ENCODE peak calls at places on chromosome 10, in six cellular contexts. X is pancreas, E is IMR-90, F is mesendoderm, C is aorta, Q is substantia nigra. W is an unnamed sample.

GRCh38 chr10:122458693-122459092 is 2.7 kb upstream of the HTRA1 start:
- DNase-seq in X (no peak), E (no peak), F (no peak), C (no peak), Q (peak), W (no peak)

GRCh38 chr10:33441561-33441960 is 107.1 kb upstream of the NRP1 start:
- DNase-seq in X (no peak), E (no peak), F (no peak), C (no peak), Q (no peak), W (no peak)

GRCh38 chr10:44571701-44572100 is 186.8 kb upstream of the CXCL12 start:
- DNase-seq in X (no peak), E (peak), F (no peak), C (no peak), Q (no peak), W (no peak)

GRCh38 chr10:69351589-69351988 is 65.1 kb downstream of the TACR2 start:
- DNase-seq in X (no peak), E (no peak), F (no peak), C (no peak), Q (no peak), W (no peak)

GRCh38 chr10:51367120-51367519 is 292.8 kb downstream of the PRKG1 start:
- DNase-seq in X (no peak), E (no peak), F (peak), C (no peak), Q (no peak), W (no peak)

GRCh38 chr10:13871087-13871486 is 284.3 kb downstream of the PRPF18 start:
- DNase-seq in X (no peak), E (no peak), F (no peak), C (no peak), Q (no peak), W (no peak)

GRCh38 chr10:101061814-101062230 is at the start of gene KAZALD1:
- DNase-seq in X (no peak), E (no peak), F (no peak), C (no peak), Q (no peak), W (no peak)

GRCh38 chr10:31853629-31854028 is 75.0 kb downstream of the ARHGAP12 start:
- DNase-seq in X (no peak), E (no peak), F (no peak), C (no peak), Q (no peak), W (no peak)

GRCh38 chr10:784759-785538 is 95.5 kb upstream of the DIP2C start:
- DNase-seq in X (peak), E (peak), F (peak), C (peak), Q (peak), W (peak)

GRCh38 chr10:132508497-132509443 is 28.8 kb upstream of the INPP5A start:
- DNase-seq in X (no peak), E (no peak), F (no peak), C (peak), Q (peak), W (no peak)

GRCh38 chr10:26863677-26864076 is 2.9 kb upstream of the ABI1 start:
- DNase-seq in X (no peak), E (no peak), F (no peak), C (no peak), Q (no peak), W (no peak)

GRCh38 chr10:26870766-26871165 is 10.0 kb upstream of the ABI1 start:
- DNase-seq in X (no peak), E (no peak), F (no peak), C (no peak), Q (no peak), W (no peak)

GRCh38 chr10:26869528-26869927 is 8.8 kb upstream of the ABI1 start:
- DNase-seq in X (no peak), E (no peak), F (no peak), C (no peak), Q (no peak), W (peak)
- H3K27ac ChIP-seq in X (no peak), E (no peak), F (no peak), C (no peak), Q (no peak), W (no peak)

GRCh38 chr10:48594371-48594770 is 10.5 kb downstream of the ARHGAP22 start:
- DNase-seq in X (no peak), E (no peak), F (peak), C (no peak), Q (no peak), W (no peak)
- H3K27ac ChIP-seq in X (no peak), E (no peak), F (peak), C (no peak), Q (peak), W (no peak)

GRCh38 chr10:96758423-96758822 is 38.1 kb upstream of the PIK3AP1 start:
- DNase-seq in X (no peak), E (no peak), F (no peak), C (no peak), Q (no peak), W (no peak)
- H3K27ac ChIP-seq in X (no peak), E (no peak), F (no peak), C (no peak), Q (no peak), W (no peak)

GRCh38 chr10:119495061-119495505 is 47.4 kb downstream of the RGS10 start:
- DNase-seq in X (no peak), E (peak), F (no peak), C (no peak), Q (no peak), W (no peak)
- H3K27ac ChIP-seq in X (no peak), E (peak), F (no peak), C (no peak), Q (no peak), W (peak)

DNA sequence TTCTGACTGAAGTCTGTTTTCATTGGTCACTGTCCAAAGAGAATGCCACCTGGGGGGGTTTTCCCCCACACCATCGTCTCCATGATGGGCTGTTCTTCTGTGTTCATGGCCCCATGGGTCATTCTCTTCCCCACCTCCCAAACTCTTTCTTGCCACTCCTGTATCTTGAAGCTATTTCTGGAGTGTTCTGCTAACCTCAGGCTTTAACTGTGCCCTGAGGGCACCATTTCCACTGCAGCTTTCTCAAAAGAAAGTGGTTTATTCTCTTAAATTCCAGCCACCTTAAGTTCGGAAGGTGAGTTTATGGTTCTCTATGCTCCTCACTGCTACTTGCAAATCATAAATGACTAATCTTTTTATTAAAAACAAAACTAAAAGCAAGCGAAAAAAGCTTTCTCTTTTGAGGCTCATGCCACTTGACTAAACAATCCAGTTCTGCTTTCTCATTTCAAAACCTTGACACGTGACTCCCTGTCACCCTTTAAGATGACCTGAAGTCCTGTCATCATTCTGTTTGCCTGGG is 7.4 kb upstream of the APBB1IP start:
- DNase-seq in X (no peak), E (no peak), F (no peak), C (no peak), Q (no peak), W (peak)
- H3K27ac ChIP-seq in X (no peak), E (no peak), F (no peak), C (no peak), Q (no peak), W (peak)

GRCh38 chr10:87066178-87066577 is 28.5 kb downstream of the GLUD1 start:
- DNase-seq in X (no peak), E (no peak), F (no peak), C (no peak), Q (no peak), W (no peak)
- H3K27ac ChIP-seq in X (no peak), E (no peak), F (no peak), C (no peak), Q (no peak), W (no peak)

GRCh38 chr10:86299562-86299961 is 67.0 kb downstream of the GRID1 start:
- DNase-seq in X (no peak), E (no peak), F (no peak), C (no peak), Q (no peak), W (no peak)

GRCh38 chr10:86301971-86302370 is 64.6 kb downstream of the GRID1 start:
- DNase-seq in X (no peak), E (no peak), F (no peak), C (no peak), Q (no peak), W (no peak)

GRCh38 chr10:86300931-86301330 is 65.7 kb downstream of the GRID1 start:
- DNase-seq in X (no peak), E (no peak), F (no peak), C (no peak), Q (no peak), W (no peak)

GRCh38 chr10:86300399-86300925 is 66.1 kb downstream of the GRID1 start:
- DNase-seq in X (no peak), E (no peak), F (no peak), C (no peak), Q (no peak), W (no peak)

GRCh38 chr10:86301431-86301830 is 65.2 kb downstream of the GRID1 start:
- DNase-seq in X (no peak), E (no peak), F (no peak), C (no peak), Q (no peak), W (no peak)
- H3K27ac ChIP-seq in X (no peak), E (no peak), F (no peak), C (no peak), Q (no peak), W (no peak)

GRCh38 chr10:130511801-130512200 is 375.6 kb downstream of the GLRX3 start:
- DNase-seq in X (no peak), E (no peak), F (no peak), C (no peak), Q (no peak), W (no peak)
- H3K27ac ChIP-seq in X (no peak), E (no peak), F (no peak), C (no peak), Q (no peak), W (no peak)

DNA sequence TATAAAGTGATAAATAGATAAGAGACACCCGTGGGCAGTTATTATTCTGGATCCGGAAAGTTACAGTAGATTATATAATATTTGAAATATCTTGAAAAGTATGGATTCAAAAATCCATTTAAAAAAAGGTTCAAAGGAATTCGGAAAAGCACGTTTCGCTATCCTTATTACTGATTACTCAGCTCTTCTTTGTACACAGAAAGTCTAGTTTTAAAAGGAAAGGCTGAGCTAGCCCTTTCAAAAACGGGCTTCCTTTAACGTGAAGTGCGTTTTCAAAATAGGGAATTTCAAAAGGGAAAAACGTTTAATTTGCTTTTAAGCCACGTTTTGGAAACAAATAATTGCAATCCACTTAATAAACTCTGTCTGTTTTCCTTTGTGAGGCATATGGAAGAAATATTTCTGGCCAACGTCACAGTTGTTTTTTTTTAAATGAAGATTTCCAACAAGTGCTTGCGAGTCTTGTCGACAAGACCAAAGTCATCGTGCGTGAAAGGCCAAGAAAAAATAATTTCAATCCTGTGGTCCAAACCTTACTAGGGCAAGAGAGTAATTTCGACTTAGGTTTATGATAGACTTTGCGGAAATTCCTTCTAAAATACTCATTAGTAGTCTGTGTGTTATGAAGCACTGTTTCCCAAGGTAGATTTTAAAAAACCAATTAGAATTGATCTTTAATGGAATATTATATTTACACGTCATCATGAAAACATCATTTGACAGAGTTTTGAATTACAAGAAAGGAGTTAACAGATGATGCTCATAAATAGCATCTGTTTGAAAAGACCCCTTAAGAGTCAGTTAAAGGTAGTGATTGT is 2.4 kb upstream of the SKIDA1 start:
- DNase-seq in X (no peak), E (peak), F (no peak), C (no peak), Q (no peak), W (no peak)
- H3K27ac ChIP-seq in X (peak), E (peak), F (peak), C (peak), Q (peak), W (peak)

W was measured in CD4-positive, CD25-positive, alpha-beta regulatory T cell.